ENCODE peak calls at places on chromosomes 4 and X, in five cellular contexts. B, J, I, M and X are unnamed samples.

GRCh38 chr4:54958236-54958635 is 167.2 kb downstream of the KDR start:
- DNase-seq in B (peak; percentile 71), J (no peak), I (no peak), M (peak; percentile 90), X (peak; percentile 49)

GRCh38 chr4:168449740-168450442 is 30.4 kb downstream of the DDX60L start:
- DNase-seq in B (no peak), J (peak; percentile 86), I (no peak), M (no peak), X (no peak)

GRCh38 chr4:98564847-98565246 is 93.6 kb downstream of the TSPAN5 start:
- DNase-seq in B (no peak), J (no peak), I (no peak), M (no peak), X (no peak)

GRCh38 chr4:127936974-127937373 is 28.0 kb downstream of the MFSD8 start:
- DNase-seq in B (no peak), J (no peak), I (peak; percentile 39), M (no peak), X (no peak)

GRCh38 chr4:188661502-188661901 is 522.3 kb downstream of the TRIML1 start:
- DNase-seq in B (no peak), J (no peak), I (no peak), M (no peak), X (no peak)

GRCh38 chrX:123736333-123736921 is 3.6 kb upstream of the THOC2 start:
- DNase-seq in B (no peak), J (no peak), I (peak; percentile 4), M (no peak), X (no peak)

GRCh38 chr4:15295421-15296162 is 132.2 kb upstream of the C1QTNF7 start:
- DNase-seq in B (no peak), J (no peak), I (no peak), M (no peak), X (no peak)

GRCh38 chrX:87900320-87900908 is 382.8 kb downstream of the KLHL4 start:
- DNase-seq in B (no peak), J (no peak), I (peak; percentile 1), M (no peak), X (no peak)

GRCh38 chr4:112448211-112448745 is 67.7 kb downstream of the NEUROG2 start:
- DNase-seq in B (no peak), J (no peak), I (peak; percentile 63), M (no peak), X (no peak)

GRCh38 chrX:130110379-130111219 is at the start of gene ELF4:
- DNase-seq in B (peak; percentile 34), J (no peak), I (no peak), M (peak; percentile 20), X (peak; percentile 77)

GRCh38 chr4:100428051-100428450 is 89.8 kb downstream of the EMCN start:
- DNase-seq in B (no peak), J (no peak), I (peak; percentile 98), M (no peak), X (no peak)

GRCh38 chrX:155056877-155057792 is 13.8 kb downstream of the CMC4 start:
- DNase-seq in B (peak; percentile 50), J (peak; percentile 91), I (peak; percentile 60), M (peak; percentile 73), X (peak; percentile 54)

GRCh38 chrX:63428348-63428747 is 77.2 kb upstream of the SPIN4 start:
- DNase-seq in B (no peak), J (no peak), I (peak; percentile 91), M (no peak), X (no peak)

GRCh38 chr4:78704981-78705757 is 71.0 kb upstream of the BMP2K start:
- DNase-seq in B (no peak), J (no peak), I (peak; percentile 95), M (no peak), X (no peak)

GRCh38 chr4:118124977-118125376 is 90.7 kb downstream of the NDST3 start:
- DNase-seq in B (no peak), J (no peak), I (no peak), M (no peak), X (no peak)

GRCh38 chr4:181957088-181957487 is 286.1 kb upstream of the TENM3 start:
- DNase-seq in B (no peak), J (no peak), I (peak; percentile 17), M (no peak), X (no peak)

GRCh38 chrX:110402855-110403230 is 44.2 kb downstream of the RTL9 start:
- DNase-seq in B (no peak), J (no peak), I (peak; percentile 70), M (no peak), X (no peak)

GRCh38 chr4:4837316-4837715 is 22.1 kb upstream of the MSX1 start:
- DNase-seq in B (no peak), J (peak; percentile 40), I (no peak), M (no peak), X (no peak)

GRCh38 chr4:108502366-108502765 is 118.0 kb upstream of the RPL34 start:
- DNase-seq in B (no peak), J (no peak), I (peak; percentile 26), M (no peak), X (no peak)

GRCh38 chrX:2373615-2374014 is 127.2 kb downstream of the DHRSX start:
- DNase-seq in B (no peak), J (no peak), I (no peak), M (no peak), X (peak; percentile 33)

GRCh38 chr4:138341739-138342415 is 99.7 kb upstream of the SLC7A11 start:
- DNase-seq in B (no peak), J (no peak), I (no peak), M (no peak), X (no peak)

GRCh38 chr4:28822163-28822562 is 1898.0 kb upstream of the PCDH7 start:
- DNase-seq in B (no peak), J (no peak), I (no peak), M (no peak), X (no peak)

GRCh38 chr4:101158136-101158485 is 189.2 kb downstream of the PPP3CA start:
- DNase-seq in B (no peak), J (no peak), I (no peak), M (no peak), X (no peak)

GRCh38 chr4:73315091-73315490 is 56.5 kb upstream of the ANKRD17 start:
- DNase-seq in B (no peak), J (no peak), I (peak; percentile 62), M (no peak), X (no peak)

GRCh38 chrX:10172867-10173266 is 16.1 kb downstream of the CLCN4 start:
- DNase-seq in B (no peak), J (no peak), I (no peak), M (no peak), X (no peak)

GRCh38 chrX:100494974-100495373 is 84.9 kb upstream of the PCDH19 start:
- DNase-seq in B (no peak), J (no peak), I (peak; percentile 7), M (no peak), X (no peak)

GRCh38 chrX:100491174-100491573 is 81.1 kb upstream of the PCDH19 start:
- DNase-seq in B (no peak), J (no peak), I (no peak), M (no peak), X (no peak)

DNA sequence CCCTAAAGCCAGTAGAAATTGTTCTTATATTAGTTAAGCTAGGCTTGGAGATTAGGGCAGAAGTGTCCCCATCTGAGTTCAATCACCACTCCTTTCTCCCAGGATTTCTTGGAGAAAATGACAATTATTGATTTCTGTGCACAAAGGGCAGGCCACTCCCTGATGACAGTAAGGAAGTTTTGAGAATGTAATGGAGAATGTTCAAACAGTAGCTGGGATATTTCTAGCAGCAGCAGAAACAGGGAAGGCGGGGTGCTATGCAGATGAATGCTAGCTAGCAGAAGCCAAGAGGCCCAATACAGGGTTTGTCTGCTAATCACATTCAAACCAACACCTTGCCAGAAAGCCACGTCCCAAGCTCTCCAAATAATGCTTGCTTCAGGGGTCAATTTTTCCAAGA is 84.5 kb upstream of the PCDH19 start:
- DNase-seq in B (no peak), J (no peak), I (no peak), M (peak; percentile 38), X (no peak)
- H3K4me3 ChIP-seq in B (no peak overlapping the region), J (no peak overlapping the region), I (no peak overlapping the region), M (no peak overlapping the region), X (no peak overlapping the region)

GRCh38 chr4:155952546-155952945 is 1.1 kb downstream of the CTSO start:
- DNase-seq in B (no peak), J (no peak), I (peak; percentile 32), M (no peak), X (no peak)
- H3K4me3 ChIP-seq in B (no peak overlapping the region), J (no peak overlapping the region), I (no peak overlapping the region), M (peak overlapping the region; percentile 48), X (no peak overlapping the region)

GRCh38 chr4:140497776-140498636 is at the start of gene MGAT4D:
- DNase-seq in B (no peak), J (no peak), I (no peak), M (peak; percentile 38), X (no peak)

DNA sequence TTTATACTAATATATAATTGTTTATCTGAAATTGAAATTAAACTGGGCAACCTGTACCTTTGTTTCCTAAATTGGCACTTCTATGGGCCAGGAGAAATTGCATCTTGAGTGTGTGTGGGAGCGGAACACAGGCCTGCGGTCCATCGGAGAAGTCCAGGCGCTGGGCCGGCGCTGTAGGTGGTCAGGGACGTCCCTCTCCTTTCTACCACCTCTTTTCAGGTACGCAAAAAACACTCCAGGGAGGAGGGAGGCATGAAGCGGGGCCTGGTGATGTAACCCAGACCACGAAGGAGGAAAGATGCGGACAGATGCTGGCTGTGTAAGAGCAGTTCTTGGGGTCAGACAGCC is 691 bp downstream of the MGAT4D start:
- DNase-seq in B (no peak), J (no peak), I (no peak), M (no peak), X (no peak)
- H3K4me3 ChIP-seq in B (no peak overlapping the region), J (no peak overlapping the region), I (no peak overlapping the region), M (peak overlapping the region; percentile 29), X (no peak overlapping the region)

DNA sequence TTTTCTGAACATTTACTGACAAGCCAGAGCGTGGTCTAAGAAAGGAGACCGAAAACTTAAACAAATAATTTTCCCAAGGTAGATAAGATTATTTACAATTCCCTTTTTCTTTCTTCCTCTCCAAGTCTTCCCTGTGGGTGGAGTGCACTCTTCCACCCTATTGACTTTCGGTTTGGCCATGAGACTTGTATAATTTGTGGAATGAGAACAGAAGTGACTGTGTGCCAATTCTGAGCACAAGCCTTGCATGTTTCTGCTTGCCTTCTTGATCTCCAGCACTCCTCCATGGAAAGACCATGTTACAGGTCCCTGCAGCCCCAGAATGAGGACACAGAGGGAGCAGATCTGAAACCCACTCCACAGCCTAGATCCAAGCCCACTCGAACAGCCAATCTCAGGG is 150.0 kb upstream of the HPGD start:
- DNase-seq in B (no peak), J (no peak), I (peak; percentile 81), M (no peak), X (no peak)
- H3K4me3 ChIP-seq in B (no peak overlapping the region), J (no peak overlapping the region), I (no peak overlapping the region), M (no peak overlapping the region), X (no peak overlapping the region)

DNA sequence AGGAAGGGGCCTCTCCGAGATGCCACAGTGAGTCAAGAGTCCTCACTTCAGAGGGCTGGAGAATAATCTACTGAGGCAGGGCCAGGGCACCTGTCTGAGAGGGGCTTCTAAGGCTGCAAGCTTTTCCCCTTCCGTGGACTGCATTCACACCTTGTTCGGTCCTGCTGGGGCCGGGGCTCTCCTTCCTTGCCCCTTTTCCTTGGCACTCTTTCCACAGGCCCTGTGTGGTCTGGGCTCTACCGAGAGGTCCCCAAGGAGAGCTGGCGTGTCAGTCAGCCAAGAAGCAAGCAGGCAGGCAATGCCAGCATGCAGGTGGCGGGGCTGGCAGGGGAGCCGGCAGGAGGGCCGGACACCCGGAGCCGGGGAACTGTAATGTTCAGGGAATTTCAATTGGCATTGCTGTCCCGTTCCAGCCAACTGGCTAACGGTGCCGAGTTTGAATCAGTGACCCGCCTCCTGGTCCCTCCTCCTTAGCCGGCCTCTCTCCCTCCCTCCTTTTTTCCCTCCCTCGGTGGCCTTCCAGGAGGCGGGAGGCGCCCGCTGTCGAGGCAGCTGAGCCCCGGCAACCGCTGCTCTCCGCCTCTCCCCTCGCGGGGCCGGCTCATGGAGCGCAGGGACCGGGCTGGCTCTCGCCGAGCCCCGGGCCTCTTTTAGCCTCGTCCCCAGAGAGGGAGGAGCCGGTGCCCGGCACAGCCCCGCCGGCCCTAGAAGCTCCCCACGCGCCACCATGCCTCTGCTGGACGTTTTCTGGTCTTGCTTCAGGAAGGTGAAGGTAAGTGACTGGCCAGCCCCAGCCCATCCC is at the start of gene STARD8:
- DNase-seq in B (no peak), J (peak; percentile 85), I (no peak), M (peak; percentile 49), X (no peak)
- H3K4me3 ChIP-seq in B (no peak within 1 kb of the TSS), J (no peak within 1 kb of the TSS), I (no peak within 1 kb of the TSS), M (no peak within 1 kb of the TSS), X (no peak within 1 kb of the TSS)